ENCODE peak calls at places on chromosomes 5 and 9, in five cellular contexts. E is IMR-90, G is H1, W is H9, Q is mesenchymal stem cell. A is an unnamed sample.

GRCh38 chr5:134111741-134112647 is 2.5 kb upstream of the TCF7 start:
- DNase-seq in Q (peak; percentile 26), W (no peak), G (no peak), E (peak; percentile 62), A (no peak)

GRCh38 chr5:180605554-180606214 is 14.4 kb upstream of the SCGB3A1 start:
- DNase-seq in G (peak; percentile 29), Q (peak; percentile 39), W (peak; percentile 68), E (peak; percentile 51), A (no peak)

GRCh38 chr5:56012281-56012963 is 17.7 kb upstream of the IL6ST start:
- DNase-seq in W (no peak), Q (peak; percentile 65), G (no peak), E (peak; percentile 82), A (no peak)

GRCh38 chr5:121805931-121806330 is 45.8 kb upstream of the FTMT start:
- DNase-seq in Q (no peak), G (no peak), E (no peak), W (no peak), A (no peak)

GRCh38 chr5:125415126-125415525 is 668.7 kb upstream of the ZNF608 start:
- DNase-seq in W (no peak), E (no peak), G (no peak), Q (no peak), A (no peak)

GRCh38 chr5:52778784-52779183 is 8.9 kb upstream of the ITGA1 start:
- DNase-seq in E (no peak), G (no peak), W (no peak), Q (no peak), A (no peak)

GRCh38 chr9:133759146-133759900 is 21.2 kb upstream of the SARDH start:
- DNase-seq in Q (no peak), W (peak; percentile 76), E (no peak), G (no peak), A (no peak)

GRCh38 chr5:14593326-14594036 is 11.9 kb downstream of the OTULINL start:
- DNase-seq in W (no peak), G (no peak), Q (peak; percentile 80), E (peak; percentile 41), A (no peak)

GRCh38 chr5:10826971-10827370 is 65.9 kb upstream of the DAP start:
- DNase-seq in W (no peak), G (no peak), E (no peak), Q (no peak), A (no peak)

GRCh38 chr9:127527560-127528268 is 76.4 kb downstream of the LRSAM1 start:
- DNase-seq in Q (no peak), G (no peak), W (no peak), E (no peak), A (no peak)

GRCh38 chr9:129591916-129592315 is 29.0 kb downstream of the C9orf50 start:
- DNase-seq in W (no peak), G (no peak), Q (no peak), E (no peak), A (no peak)

GRCh38 chr5:29276371-29276770 is 1917.1 kb upstream of the CDH6 start:
- DNase-seq in W (no peak), E (no peak), Q (no peak), G (no peak), A (no peak)

GRCh38 chr9:109264865-109265532 is 55.9 kb downstream of the EPB41L4B start:
- DNase-seq in Q (no peak), E (no peak), G (no peak), W (no peak), A (no peak)

GRCh38 chr9:124518116-124518515 is 10.9 kb upstream of the NR5A1 start:
- DNase-seq in Q (no peak), G (no peak), E (no peak), W (no peak), A (no peak)
- H3K18ac ChIP-seq in Q (no peak overlapping the region), G (no peak overlapping the region), E (no peak overlapping the region), W (no peak overlapping the region), A (peak overlapping the region; percentile 64)

GRCh38 chr5:33440482-33441240 is at the start of gene TARS1:
- DNase-seq in G (peak; percentile 95), W (peak; percentile 99), Q (peak; percentile 100), E (peak; percentile 100), A (peak; percentile 98)
- H3K14ac ChIP-seq in G (no peak within 1 kb of the TSS), W (peak within 1 kb of the TSS; percentile 97), Q (peak within 1 kb of the TSS; percentile 73), E (peak within 1 kb of the TSS; percentile 99), A (no peak within 1 kb of the TSS)

GRCh38 chr5:126744842-126745241 is 32.1 kb upstream of the LMNB1 start:
- DNase-seq in G (no peak), W (no peak), E (no peak), Q (no peak), A (no peak)

GRCh38 chr5:126741361-126741760 is 35.6 kb upstream of the LMNB1 start:
- DNase-seq in Q (no peak), G (no peak), E (no peak), W (no peak), A (no peak)

GRCh38 chr5:126742425-126742824 is 34.5 kb upstream of the LMNB1 start:
- DNase-seq in Q (no peak), W (no peak), G (no peak), E (no peak), A (no peak)

GRCh38 chr5:126746290-126746689 is 30.6 kb upstream of the LMNB1 start:
- DNase-seq in Q (no peak), G (no peak), W (no peak), E (no peak), A (no peak)

GRCh38 chr5:126745259-126745992 is 31.5 kb upstream of the LMNB1 start:
- DNase-seq in W (peak; percentile 39), Q (no peak), E (no peak), G (no peak), A (no peak)
- H2BK15ac ChIP-seq in W (no peak overlapping the region), Q (no peak overlapping the region), E (no peak overlapping the region), G (no peak overlapping the region), A (no peak overlapping the region)

GRCh38 chr5:149702953-149703646 is 27.0 kb upstream of the PPARGC1B start:
- DNase-seq in Q (no peak), W (no peak), E (no peak), G (no peak), A (no peak)
- H3K18ac ChIP-seq in Q (no peak overlapping the region), W (no peak overlapping the region), E (no peak overlapping the region), G (no peak overlapping the region), A (no peak overlapping the region)

GRCh38 chr9:131977074-131977838 is 102.4 kb downstream of the MED27 start:
- DNase-seq in E (no peak), W (no peak), G (no peak), Q (no peak), A (no peak)
- H3K14ac ChIP-seq in E (no peak overlapping the region), W (no peak overlapping the region), G (no peak overlapping the region), Q (no peak overlapping the region), A (no peak overlapping the region)

DNA sequence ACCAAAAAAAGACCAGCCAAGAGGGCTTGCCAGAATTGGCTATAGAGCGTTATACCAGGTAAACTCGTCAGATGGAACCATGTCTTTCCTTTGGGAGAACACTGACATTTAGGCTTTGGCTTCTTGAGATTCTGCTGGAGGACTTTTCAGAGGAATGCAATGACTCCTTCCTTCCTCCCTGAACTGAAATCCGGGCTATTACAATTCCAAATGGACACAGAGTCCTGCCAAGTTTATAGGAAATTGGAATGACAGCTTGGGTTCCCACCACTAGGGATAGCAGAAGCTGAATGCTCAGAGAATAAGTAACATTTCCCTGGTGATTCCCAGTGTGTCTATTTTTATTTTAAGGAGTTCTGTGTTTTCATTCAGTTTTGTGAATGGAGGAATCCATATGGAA is 143.0 kb downstream of the FGF1 start:
- DNase-seq in G (no peak), W (no peak), Q (peak; percentile 67), E (peak; percentile 55), A (no peak)
- H2BK15ac ChIP-seq in G (peak overlapping the region; percentile 20), W (no peak overlapping the region), Q (no peak overlapping the region), E (no peak overlapping the region), A (no peak overlapping the region)

DNA sequence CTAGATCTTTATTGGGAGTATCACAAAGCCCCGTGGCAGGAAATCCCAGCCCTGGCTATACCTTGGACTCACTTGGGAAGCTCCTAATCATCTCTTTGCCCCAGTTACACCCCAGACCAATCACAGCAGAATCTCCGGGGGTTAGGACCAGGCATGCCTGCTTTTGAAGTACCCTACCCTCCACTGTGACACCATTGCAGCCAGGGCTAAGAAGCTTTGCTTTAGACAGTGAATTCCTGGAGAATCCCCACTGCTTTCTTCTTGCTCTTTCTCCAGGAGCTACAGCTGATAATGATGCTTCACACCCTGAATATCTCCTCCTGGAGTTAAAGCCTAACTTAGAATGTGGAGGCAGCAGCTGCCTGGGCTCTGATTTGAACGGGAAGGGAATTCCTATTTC is 20.0 kb upstream of the COL15A1 start:
- DNase-seq in E (no peak), W (no peak), G (no peak), Q (no peak), A (no peak)
- H3K18ac ChIP-seq in E (peak overlapping the region; percentile 81), W (no peak overlapping the region), G (no peak overlapping the region), Q (no peak overlapping the region), A (peak overlapping the region; percentile 18)

GRCh38 chr5:395921-396714 is 46.9 kb upstream of the EXOC3 start:
- DNase-seq in W (no peak), G (no peak), Q (no peak), E (no peak), A (no peak)
- H3K14ac ChIP-seq in W (no peak overlapping the region), G (no peak overlapping the region), Q (peak overlapping the region; percentile 96), E (peak overlapping the region; percentile 99), A (peak overlapping the region; percentile 21)

DNA sequence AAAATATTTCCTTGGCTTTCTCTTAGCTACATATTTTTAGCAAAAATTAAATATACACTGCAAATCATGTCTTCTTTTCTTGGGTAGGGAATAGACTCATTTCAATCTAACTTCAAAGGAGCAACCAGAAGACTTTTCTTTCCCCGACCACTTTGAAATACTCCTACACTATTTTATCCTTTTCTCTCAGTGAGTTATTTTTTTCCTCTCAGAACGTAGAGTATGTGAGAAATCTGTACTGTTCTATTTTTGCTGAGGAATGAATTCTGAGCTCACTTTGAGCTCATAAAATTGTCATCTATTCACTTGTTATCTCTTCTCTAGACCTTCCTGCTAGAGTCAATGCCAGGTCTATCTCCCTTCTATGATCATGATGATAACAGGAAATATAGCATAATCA is 22.2 kb upstream of the DAPK1 start:
- DNase-seq in Q (no peak), E (no peak), G (no peak), W (no peak), A (no peak)
- H2BK15ac ChIP-seq in Q (no peak overlapping the region), E (no peak overlapping the region), G (no peak overlapping the region), W (no peak overlapping the region), A (no peak overlapping the region)

GRCh38 chr5:137414112-137414511 is 85.0 kb downstream of the SPOCK1 start:
- DNase-seq in E (no peak), W (no peak), G (no peak), Q (no peak), A (no peak)

GRCh38 chr5:137410234-137411010 is 88.7 kb downstream of the SPOCK1 start:
- DNase-seq in E (no peak), Q (no peak), W (no peak), G (no peak), A (no peak)

GRCh38 chr5:137412136-137412535 is 87.0 kb downstream of the SPOCK1 start:
- DNase-seq in W (no peak), Q (no peak), G (no peak), E (no peak), A (no peak)

GRCh38 chr5:137415231-137415681 is 83.9 kb downstream of the SPOCK1 start:
- DNase-seq in W (no peak), Q (no peak), E (peak; percentile 70), G (no peak), A (no peak)
- H3K18ac ChIP-seq in W (no peak overlapping the region), Q (no peak overlapping the region), E (no peak overlapping the region), G (no peak overlapping the region), A (no peak overlapping the region)

A was measured in neuronal stem cell.